ENCODE peak calls at places on chromosomes 2 and 18, in seven cellular contexts. A is COR-L47; N is mucosa of descending colon; G is CD4-positive, alpha-beta T cell; K is adrenal gland; F is NCI-H345; D is kidney epithelial cell. U is an unnamed sample.

GRCh38 chr2:44906972-44907371 is 34.5 kb upstream of the SIX3 start:
- DNase-seq in A (no peak), N (no peak), G (no peak), K (no peak), F (no peak), D (no peak), U (no peak)

GRCh38 chr2:113014067-113014466 is 8.8 kb downstream of the IL36A start:
- DNase-seq in A (no peak), N (no peak), G (no peak), K (no peak), F (no peak), D (no peak), U (no peak)

GRCh38 chr18:48029296-48029986 is 99.0 kb upstream of the SMAD2 start:
- DNase-seq in A (no peak), N (no peak), G (no peak), K (no peak), F (no peak), D (no peak), U (no peak)

GRCh38 chr2:99636432-99637034 is 146.7 kb upstream of the REV1 start:
- DNase-seq in A (no peak), N (peak; percentile 37), G (no peak), K (peak; percentile 84), F (no peak), D (no peak), U (peak; percentile 39)

GRCh38 chr2:68287580-68288441 is 31.9 kb downstream of the CNRIP1 start:
- DNase-seq in A (no peak), N (no peak), G (no peak), K (no peak), F (no peak), D (no peak), U (no peak)

GRCh38 chr18:54086046-54086802 is 138.2 kb downstream of the MBD2 start:
- DNase-seq in A (no peak), N (no peak), G (no peak), K (no peak), F (no peak), D (no peak), U (no peak)

GRCh38 chr2:140201572-140201971 is 1421.4 kb upstream of the NXPH2 start:
- DNase-seq in A (no peak), N (no peak), G (no peak), K (no peak), F (no peak), D (no peak), U (no peak)

GRCh38 chr2:240993446-240994160 is 4.8 kb upstream of the SNED1 start:
- DNase-seq in A (no peak), N (peak; percentile 21), G (no peak), K (no peak), F (no peak), D (no peak), U (no peak)

GRCh38 chr2:217316743-217317142 is 456.9 kb upstream of the TNP1 start:
- DNase-seq in A (no peak), N (no peak), G (no peak), K (no peak), F (no peak), D (no peak), U (no peak)

GRCh38 chr18:77090546-77091200 is 41.9 kb downstream of the MBP start:
- DNase-seq in A (peak; percentile 71), N (no peak), G (no peak), K (no peak), F (no peak), D (no peak), U (no peak)

GRCh38 chr2:212984129-212984528 is 167.3 kb downstream of the IKZF2 start:
- DNase-seq in A (no peak), N (no peak), G (no peak), K (no peak), F (no peak), D (no peak), U (no peak)

U was measured in dorsolateral prefrontal cortex.